ENCODE peak calls at places on chromosomes 12 and 14, in five cellular contexts. Q is K562; O is psoas muscle; C is CD8-positive, alpha-beta memory T cell; J is neuronal stem cell. I is an unnamed sample.
A peak's percentile ranks its signal among the peaks of the same experiment; 100 is the strongest.

GRCh38 chr12:19129121-19129485 is 430 bp upstream of the PLEKHA5 start:
- DNase-seq in O (no peak), Q (no peak), J (no peak), C (peak; percentile 15), I (no peak)

GRCh38 chr12:7497661-7498060 is 5.9 kb downstream of the CD163 start:
- DNase-seq in Q (no peak), O (no peak), C (no peak), J (no peak), I (no peak)

GRCh38 chr12:54222609-54223008 is 33.8 kb upstream of the SMUG1 start:
- DNase-seq in Q (no peak), J (no peak), C (no peak), O (no peak), I (peak; percentile 89)

GRCh38 chr14:20790439-20791116 is 9.5 kb downstream of the RNASE6 start:
- DNase-seq in O (no peak), C (no peak), Q (no peak), J (no peak), I (no peak)

GRCh38 chr14:104678346-104678745 is 11.1 kb upstream of the INF2 start:
- DNase-seq in Q (peak; percentile 62), C (no peak), O (no peak), J (no peak), I (peak; percentile 58)

GRCh38 chr12:70849265-70849960 is 71.1 kb downstream of the PTPRR start:
- DNase-seq in O (no peak), Q (peak; percentile 8), C (no peak), J (no peak), I (peak; percentile 59)

GRCh38 chr12:11723993-11724392 is 74.5 kb downstream of the ETV6 start:
- DNase-seq in O (peak; percentile 27), J (no peak), C (no peak), Q (no peak), I (no peak)

GRCh38 chr12:120249875-120250795 is 15.4 kb downstream of the PXN start:
- DNase-seq in O (peak; percentile 88), Q (no peak), C (peak; percentile 66), J (no peak), I (no peak)

GRCh38 chr14:57273236-57273635 is 4.5 kb downstream of the AP5M1 start:
- DNase-seq in O (no peak), J (no peak), Q (no peak), C (no peak), I (no peak)

GRCh38 chr12:104121001-104121400 is 17.0 kb downstream of the NFYB start:
- DNase-seq in O (no peak), C (no peak), J (no peak), Q (no peak), I (peak; percentile 48)
- H3K36me3 ChIP-seq in O (no peaks in the 10 kb centered on the region), C (peaks cover 11% of the 10 kb centered on the region), J (peaks cover 6% of the 10 kb centered on the region), Q (peaks cover 65% of the 10 kb centered on the region), I (peaks cover 62% of the 10 kb centered on the region)

DNA sequence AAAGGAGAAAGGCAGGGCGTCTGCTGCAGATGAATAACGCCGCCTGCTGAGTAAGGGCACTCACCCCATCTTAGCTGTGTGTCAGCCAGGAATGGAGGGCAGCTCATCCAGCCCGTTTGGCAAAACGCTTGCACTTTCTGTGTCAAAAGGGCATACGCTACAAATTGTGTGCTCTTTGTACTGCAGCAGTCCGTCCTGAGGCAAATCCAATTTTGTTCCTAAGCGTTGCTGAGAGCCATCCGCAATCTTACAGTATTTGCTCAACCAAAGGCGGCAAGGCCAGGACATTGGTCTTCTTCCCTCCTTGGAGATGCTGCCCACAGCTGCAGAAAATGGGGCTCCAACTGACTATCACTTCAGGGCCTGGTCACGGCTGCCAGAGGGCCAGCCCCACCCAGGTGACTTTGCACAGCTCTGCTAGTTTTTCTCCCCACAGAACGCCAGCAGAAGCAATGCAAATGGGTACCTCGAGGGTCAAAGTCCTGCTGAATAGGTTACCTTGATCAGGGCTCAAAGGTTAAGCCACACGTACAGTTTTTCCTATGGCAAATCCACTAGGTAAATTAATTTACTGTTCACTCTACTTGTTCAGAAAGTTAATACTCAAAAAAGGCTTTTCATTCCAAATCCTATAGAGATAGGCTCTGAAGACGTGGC is 23.4 kb downstream of the CCDC92 start:
- DNase-seq in C (no peak), Q (no peak), J (no peak), O (no peak), I (no peak)
- H3K36me3 ChIP-seq in C (peaks cover 6% of the 10 kb centered on the region), Q (no peaks in the 10 kb centered on the region), J (no peaks in the 10 kb centered on the region), O (peaks cover 4% of the 10 kb centered on the region), I (peaks cover 18% of the 10 kb centered on the region)

DNA sequence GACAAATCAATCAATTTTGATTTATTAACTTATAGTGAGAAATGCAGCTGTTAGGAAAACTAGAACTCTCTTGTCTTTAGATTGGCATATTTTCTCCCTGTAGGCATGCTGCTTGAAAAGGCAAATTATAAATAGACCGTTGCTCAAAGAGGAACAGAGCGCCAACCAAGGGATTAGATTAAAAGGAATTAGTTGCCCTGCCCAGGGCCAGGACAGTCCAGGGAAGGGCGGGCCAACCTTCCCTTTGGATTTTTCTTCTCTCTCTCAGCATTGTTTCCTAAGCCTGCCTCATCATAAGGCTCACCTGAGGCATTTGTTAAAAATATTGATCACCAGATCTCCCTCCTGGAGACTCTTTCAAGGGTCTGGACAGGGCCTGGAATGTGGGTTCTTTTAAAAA is 8.6 kb downstream of the CIPC start:
- DNase-seq in J (no peak), C (no peak), O (no peak), Q (no peak), I (no peak)
- H3K36me3 ChIP-seq in J (no peaks in the 10 kb centered on the region), C (peaks cover 8% of the 10 kb centered on the region), O (peaks cover under 1% of the 10 kb centered on the region), Q (peaks cover 54% of the 10 kb centered on the region), I (peaks cover 43% of the 10 kb centered on the region)

GRCh38 chr12:116599285-116600122 is 40.3 kb downstream of the MAP1LC3B2 start:
- DNase-seq in O (peak; percentile 86), C (peak; percentile 21), J (peak; percentile 58), Q (peak; percentile 89), I (peak; percentile 89)

GRCh38 chr12:116597886-116598285 is 38.7 kb downstream of the MAP1LC3B2 start:
- DNase-seq in Q (no peak), O (no peak), C (no peak), J (no peak), I (peak; percentile 12)

GRCh38 chr12:116600959-116601358 is 41.8 kb downstream of the MAP1LC3B2 start:
- DNase-seq in J (no peak), C (no peak), Q (no peak), O (no peak), I (no peak)

GRCh38 chr12:116601524-116601923 is 42.3 kb downstream of the MAP1LC3B2 start:
- DNase-seq in O (no peak), J (no peak), Q (peak; percentile 31), C (no peak), I (peak; percentile 14)

DNA sequence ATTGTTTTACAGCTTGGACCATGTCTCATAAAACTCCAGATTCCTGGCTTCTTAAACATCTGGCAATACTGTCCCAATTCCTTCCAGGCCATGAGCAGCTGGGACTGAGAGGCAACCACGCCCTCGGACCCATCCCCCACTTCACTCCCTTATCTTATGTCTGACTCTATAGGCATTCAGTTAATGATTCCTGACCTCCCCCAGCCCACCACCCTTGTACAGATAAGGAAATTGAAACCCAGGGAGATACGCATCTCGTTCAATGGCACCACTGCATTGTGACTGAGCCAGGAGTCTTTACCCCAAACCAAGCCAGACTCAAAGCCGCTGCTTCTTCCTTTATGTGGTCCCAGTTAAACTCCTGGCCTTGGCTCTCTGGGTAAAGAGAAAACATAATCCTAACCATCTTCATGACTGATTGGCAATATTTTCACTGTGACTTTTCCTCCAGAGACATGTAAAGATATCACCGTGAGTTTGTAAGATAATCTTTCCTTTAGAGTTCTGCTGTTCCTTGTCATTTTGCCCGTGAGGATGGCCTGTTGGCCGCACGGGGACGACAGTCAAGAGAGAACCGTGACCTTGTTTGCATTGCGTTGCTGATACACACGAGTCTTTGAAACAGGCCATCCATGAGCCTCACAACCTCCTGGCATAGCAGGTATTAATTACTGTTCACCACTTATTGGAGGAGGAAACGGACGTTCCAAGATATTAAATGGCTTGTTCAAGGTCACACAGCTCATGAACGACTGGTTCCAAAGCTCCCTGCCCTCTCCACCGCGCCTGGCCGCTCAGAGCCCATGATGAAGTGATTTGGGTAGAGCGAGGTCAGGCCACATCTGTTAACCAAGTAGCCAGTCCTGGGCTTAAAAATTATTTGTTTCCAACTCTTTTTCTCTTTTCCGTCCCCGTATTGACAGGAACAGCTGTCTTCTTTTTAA is 39.4 kb downstream of the MAP1LC3B2 start:
- DNase-seq in J (no peak), Q (peak; percentile 73), O (no peak), C (no peak), I (peak; percentile 23)
- H3K36me3 ChIP-seq in J (no peaks in the 10 kb centered on the region), Q (no peaks in the 10 kb centered on the region), O (no peaks in the 10 kb centered on the region), C (no peaks in the 10 kb centered on the region), I (no peaks in the 10 kb centered on the region)

GRCh38 chr12:68899251-68899771 is 33.7 kb downstream of the CPM start:
- DNase-seq in J (no peak), Q (no peak), O (no peak), C (no peak), I (peak; percentile 57)
- H3K36me3 ChIP-seq in J (no peaks in the 10 kb centered on the region), Q (no peaks in the 10 kb centered on the region), O (no peaks in the 10 kb centered on the region), C (no peaks in the 10 kb centered on the region), I (peaks cover 29% of the 10 kb centered on the region)

GRCh38 chr14:75443203-75443969 is 15.6 kb downstream of the JDP2 start:
- DNase-seq in Q (no peak), O (no peak), J (no peak), C (no peak), I (no peak)

GRCh38 chr14:75446447-75446846 is 18.6 kb downstream of the JDP2 start:
- DNase-seq in J (no peak), O (no peak), Q (no peak), C (no peak), I (no peak)

GRCh38 chr14:75448209-75448608 is 20.4 kb downstream of the JDP2 start:
- DNase-seq in C (no peak), O (no peak), Q (no peak), J (no peak), I (peak; percentile 30)

GRCh38 chr14:75442642-75443041 is 14.8 kb downstream of the JDP2 start:
- DNase-seq in Q (peak; percentile 63), C (no peak), J (no peak), O (no peak), I (no peak)

DNA sequence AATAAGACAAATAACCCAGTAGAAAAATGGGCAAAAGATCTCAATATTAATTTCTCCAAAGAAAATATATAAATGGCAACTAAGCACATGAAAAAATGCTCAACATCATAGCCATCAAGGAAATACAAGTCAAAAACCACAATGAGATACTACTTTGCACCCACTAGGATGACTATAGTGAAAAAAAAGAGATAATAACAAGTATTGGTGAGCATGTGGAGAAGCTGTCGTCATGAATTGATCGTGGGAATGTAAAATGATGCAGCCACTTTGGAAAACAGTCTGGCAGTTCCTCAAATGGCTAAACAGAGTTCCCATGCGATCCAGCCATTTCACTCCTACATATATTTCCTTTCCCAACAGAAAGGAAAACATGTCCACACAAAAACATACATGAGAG is 18.1 kb downstream of the JDP2 start:
- DNase-seq in Q (no peak), C (no peak), J (no peak), O (no peak), I (no peak)
- H3K36me3 ChIP-seq in Q (no peaks in the 10 kb centered on the region), C (no peaks in the 10 kb centered on the region), J (peaks cover 5% of the 10 kb centered on the region), O (peaks cover 4% of the 10 kb centered on the region), I (peaks cover 36% of the 10 kb centered on the region)

GRCh38 chr12:45898094-45898493 is 92.3 kb downstream of the SCAF11 start:
- DNase-seq in J (no peak), O (no peak), Q (no peak), C (no peak), I (no peak)
- H3K36me3 ChIP-seq in J (peaks cover 6% of the 10 kb centered on the region), O (peaks cover 3% of the 10 kb centered on the region), Q (peaks cover 48% of the 10 kb centered on the region), C (peaks cover 4% of the 10 kb centered on the region), I (peaks cover 29% of the 10 kb centered on the region)

GRCh38 chr12:93482721-93483120 is 15.4 kb downstream of the MRPL42 start:
- DNase-seq in O (no peak), C (no peak), J (no peak), Q (no peak), I (no peak)
- H3K36me3 ChIP-seq in O (peaks cover 13% of the 10 kb centered on the region), C (peaks cover 44% of the 10 kb centered on the region), J (peaks cover 36% of the 10 kb centered on the region), Q (peaks cover 91% of the 10 kb centered on the region), I (peaks cover 82% of the 10 kb centered on the region)